ENCODE peak calls at places on chromosome 1, in six cellular contexts. One of them, this sample, is unnamed.

GRCh38 chr1:233714631-233715217 is 100.8 kb downstream of the KCNK1 start:
- DNase-seq in ovary: no peak
- DNase-seq in pancreas: no peak
- DNase-seq in stomach: peak; percentile 60
- DNase-seq in kidney epithelial cell: no peak
- DNase-seq in adrenal gland: no peak
- DNase-seq in this sample: no peak

GRCh38 chr1:226697151-226697575 is 41.9 kb downstream of the ITPKB start:
- DNase-seq in adrenal gland: no peak
- DNase-seq in kidney epithelial cell: peak; percentile 35
- DNase-seq in ovary: no peak
- DNase-seq in pancreas: no peak
- DNase-seq in stomach: no peak
- DNase-seq in this sample: no peak

GRCh38 chr1:241813768-241814270 is 34.2 kb upstream of the EXO1 start:
- DNase-seq in stomach: no peak
- DNase-seq in ovary: no peak
- DNase-seq in adrenal gland: no peak
- DNase-seq in pancreas: no peak
- DNase-seq in kidney epithelial cell: no peak
- DNase-seq in this sample: no peak

GRCh38 chr1:230351983-230352382 is 74.1 kb downstream of the PGBD5 start:
- DNase-seq in pancreas: no peak
- DNase-seq in stomach: no peak
- DNase-seq in kidney epithelial cell: no peak
- DNase-seq in ovary: no peak
- DNase-seq in adrenal gland: no peak
- DNase-seq in this sample: no peak

GRCh38 chr1:238953448-238953847 is 432.9 kb upstream of the CHRM3 start:
- DNase-seq in stomach: no peak
- DNase-seq in adrenal gland: no peak
- DNase-seq in pancreas: no peak
- DNase-seq in ovary: no peak
- DNase-seq in kidney epithelial cell: no peak
- DNase-seq in this sample: no peak

GRCh38 chr1:23019851-23020625 is 770 bp downstream of the KDM1A start:
- DNase-seq in adrenal gland: peak; percentile 40
- DNase-seq in stomach: no peak
- DNase-seq in kidney epithelial cell: no peak
- DNase-seq in ovary: peak; percentile 43
- DNase-seq in pancreas: peak; percentile 40
- DNase-seq in this sample: peak; percentile 58

GRCh38 chr1:42931108-42931539 is 27.5 kb downstream of the SLC2A1 start:
- DNase-seq in kidney epithelial cell: no peak
- DNase-seq in pancreas: no peak
- DNase-seq in adrenal gland: no peak
- DNase-seq in ovary: no peak
- DNase-seq in stomach: no peak
- DNase-seq in this sample: peak; percentile 60

GRCh38 chr1:48677306-48678287 is 99.1 kb downstream of the BEND5 start:
- DNase-seq in adrenal gland: peak; percentile 84
- DNase-seq in ovary: peak; percentile 45
- DNase-seq in stomach: peak; percentile 81
- DNase-seq in kidney epithelial cell: no peak
- DNase-seq in pancreas: peak; percentile 74
- DNase-seq in this sample: peak; percentile 75

GRCh38 chr1:245475116-245475515 is 320.3 kb downstream of the KIF26B start:
- DNase-seq in stomach: no peak
- DNase-seq in adrenal gland: no peak
- DNase-seq in ovary: no peak
- DNase-seq in kidney epithelial cell: no peak
- DNase-seq in pancreas: no peak
- DNase-seq in this sample: no peak

DNA sequence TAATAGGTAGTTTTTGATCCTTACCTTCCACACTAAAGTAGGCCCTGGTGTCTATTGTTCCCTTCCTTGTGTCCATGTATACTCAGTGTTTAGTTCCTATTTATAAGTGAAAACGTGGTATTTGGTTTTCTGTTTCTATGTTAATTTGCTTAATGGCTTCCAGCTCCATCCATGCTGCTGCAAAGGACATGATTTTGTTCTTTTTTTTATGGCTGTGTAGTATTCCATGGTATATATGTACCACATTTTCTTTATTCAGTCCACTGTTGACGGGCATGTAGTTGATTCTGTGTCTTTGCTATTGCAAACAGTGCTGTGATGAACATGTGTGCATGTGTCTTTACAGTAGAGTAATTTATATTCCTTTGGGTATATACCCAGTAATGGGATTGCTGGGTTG is 20.8 kb downstream of the PRCC start:
- DNase-seq in kidney epithelial cell: no peak
- DNase-seq in stomach: no peak
- DNase-seq in adrenal gland: no peak
- DNase-seq in ovary: no peak
- DNase-seq in pancreas: no peak
- DNase-seq in this sample: no peak
- H3K36me3 ChIP-seq in kidney epithelial cell: peaks cover 3% of the 10 kb centered on the region
- H3K36me3 ChIP-seq in stomach: peaks cover 90% of the 10 kb centered on the region
- H3K36me3 ChIP-seq in adrenal gland: peaks cover 77% of the 10 kb centered on the region
- H3K36me3 ChIP-seq in ovary: no peaks in the 10 kb centered on the region
- H3K36me3 ChIP-seq in pancreas: no peaks in the 10 kb centered on the region
- H3K36me3 ChIP-seq in this sample: peaks cover 11% of the 10 kb centered on the region

DNA sequence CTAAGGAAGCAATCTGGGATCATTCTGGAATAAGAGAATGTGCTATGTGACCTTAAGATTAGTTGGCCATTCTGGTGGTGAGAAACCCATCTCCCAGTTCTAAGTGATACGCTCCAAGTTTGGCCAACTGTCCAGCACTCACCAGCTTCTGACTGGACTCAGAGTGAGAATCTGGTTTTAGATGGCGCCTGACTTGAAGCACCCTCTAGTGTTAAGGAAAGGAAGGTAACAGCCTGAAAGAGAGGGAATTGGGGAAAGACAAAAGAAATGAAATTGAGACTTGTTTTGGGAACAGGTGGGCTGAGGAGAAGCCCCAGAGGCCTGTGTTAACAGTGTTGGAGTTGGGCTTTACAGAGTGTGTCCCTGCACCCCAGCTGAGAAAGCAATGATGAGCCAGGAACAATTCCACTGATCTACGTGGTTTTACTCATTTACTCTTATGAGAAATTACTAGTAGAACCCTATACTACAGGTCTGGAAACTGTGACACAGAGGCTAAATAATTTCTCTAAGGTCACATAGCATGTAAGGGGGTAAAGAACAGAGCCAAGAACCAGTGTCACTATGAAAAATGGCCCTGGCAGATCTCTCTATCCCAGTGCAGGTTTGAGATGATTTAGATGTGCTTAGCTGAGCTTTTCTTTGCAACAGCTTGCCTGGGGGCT is 9.3 kb upstream of the FCAMR start:
- DNase-seq in ovary: no peak
- DNase-seq in adrenal gland: no peak
- DNase-seq in kidney epithelial cell: no peak
- DNase-seq in pancreas: no peak
- DNase-seq in stomach: no peak
- DNase-seq in this sample: no peak
- TF ChIP-seq CTCF in ovary: no peak
- TF ChIP-seq CTCF in adrenal gland: peak; percentile 31
- TF ChIP-seq CTCF in kidney epithelial cell: peak; percentile 72
- TF ChIP-seq CTCF in pancreas: peak; percentile 43
- TF ChIP-seq CTCF in stomach: peak; percentile 74
- TF ChIP-seq CTCF in this sample: no peak

DNA sequence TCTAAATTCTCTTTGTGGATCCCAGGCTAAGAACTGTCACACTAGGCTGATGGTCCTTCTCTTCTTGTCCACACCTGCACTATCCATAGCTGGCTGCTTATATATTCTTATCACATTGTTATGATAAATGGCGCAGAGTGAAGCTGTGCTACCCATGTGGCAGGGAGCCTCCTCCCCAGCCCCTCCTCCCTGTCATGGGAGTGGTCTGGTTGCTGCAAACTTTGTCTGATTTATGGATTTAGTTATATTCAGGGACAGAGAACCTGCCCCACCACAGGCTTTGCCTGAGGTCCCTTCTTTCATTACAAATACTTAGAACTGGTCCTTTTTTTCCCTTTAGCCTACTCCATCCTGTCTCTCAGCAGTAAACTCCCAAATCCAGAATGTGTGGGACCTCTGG is 37.4 kb downstream of the PTGFRN start:
- DNase-seq in ovary: no peak
- DNase-seq in adrenal gland: no peak
- DNase-seq in pancreas: no peak
- DNase-seq in stomach: no peak
- DNase-seq in kidney epithelial cell: no peak
- DNase-seq in this sample: no peak
- H3K36me3 ChIP-seq in ovary: no peaks in the 10 kb centered on the region
- H3K36me3 ChIP-seq in adrenal gland: peaks cover 6% of the 10 kb centered on the region
- H3K36me3 ChIP-seq in pancreas: no peaks in the 10 kb centered on the region
- H3K36me3 ChIP-seq in stomach: peaks cover 74% of the 10 kb centered on the region
- H3K36me3 ChIP-seq in kidney epithelial cell: peaks cover 4% of the 10 kb centered on the region
- H3K36me3 ChIP-seq in this sample: no peaks in the 10 kb centered on the region

GRCh38 chr1:106217765-106218164 is 838.7 kb upstream of the PRMT6 start:
- DNase-seq in stomach: no peak
- DNase-seq in pancreas: no peak
- DNase-seq in adrenal gland: no peak
- DNase-seq in kidney epithelial cell: no peak
- DNase-seq in ovary: no peak
- DNase-seq in this sample: no peak
- TF ChIP-seq CTCF in stomach: no peak
- TF ChIP-seq CTCF in pancreas: no peak
- TF ChIP-seq CTCF in adrenal gland: no peak
- TF ChIP-seq CTCF in kidney epithelial cell: peak; percentile 5
- TF ChIP-seq CTCF in ovary: no peak
- TF ChIP-seq CTCF in this sample: no peak

DNA sequence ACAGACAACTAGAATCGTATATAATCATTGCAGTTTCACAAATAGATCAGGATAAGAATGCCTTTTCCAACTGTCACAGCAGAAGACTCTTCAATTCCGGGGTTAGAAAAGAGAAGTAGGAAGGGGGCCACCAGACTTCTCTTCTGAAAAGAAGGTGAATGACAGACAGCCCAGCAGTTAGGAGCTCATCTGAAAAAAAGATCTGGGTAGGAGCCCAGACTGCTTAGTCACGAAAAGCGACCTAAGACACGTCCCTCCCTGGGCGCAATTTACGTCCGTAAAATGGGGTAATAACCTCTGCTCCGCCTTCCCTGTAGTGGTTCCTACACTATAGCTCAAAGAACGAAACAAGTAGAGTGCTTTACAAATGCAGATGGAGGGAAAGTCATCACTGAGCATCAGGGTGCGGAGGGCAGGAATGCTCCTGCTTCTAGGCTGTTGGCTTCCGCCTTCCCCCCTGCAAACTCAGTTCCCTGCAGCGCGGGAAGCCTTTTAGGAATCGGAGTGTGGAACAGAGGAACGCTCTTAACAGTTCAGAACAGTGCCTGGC is 582 bp downstream of the ORC1 start:
- DNase-seq in adrenal gland: peak; percentile 33
- DNase-seq in kidney epithelial cell: peak; percentile 37
- DNase-seq in ovary: no peak
- DNase-seq in pancreas: peak; percentile 18
- DNase-seq in stomach: no peak
- DNase-seq in this sample: no peak
- H3K36me3 ChIP-seq in adrenal gland: peaks cover 10% of the 10 kb centered on the region
- H3K36me3 ChIP-seq in kidney epithelial cell: no peaks in the 10 kb centered on the region
- H3K36me3 ChIP-seq in ovary: no peaks in the 10 kb centered on the region
- H3K36me3 ChIP-seq in pancreas: no peaks in the 10 kb centered on the region
- H3K36me3 ChIP-seq in stomach: peaks cover 26% of the 10 kb centered on the region
- H3K36me3 ChIP-seq in this sample: no peaks in the 10 kb centered on the region